ENCODE peak calls at places on chromosomes 13 and 19, in ten cellular contexts. One of them, this sample, is unnamed.

GRCh38 chr19:8463343-8463742 is 18.6 kb downstream of the HNRNPM start:
- DNase-seq in activated naive CD8-positive, alpha-beta T cell treated with anti-CD3 and anti-CD28 coated beads, Interleukin-2, amount 10 ng/mL, durations not matched to agents 7 days and 5 days: no peak
- DNase-seq in HT-29: no peak
- DNase-seq in amniotic epithelial cell: no peak
- DNase-seq in Right ventricle myocardium superior: no peak
- DNase-seq in H54: no peak
- DNase-seq in activated T-helper 9 cell treated with anti-CD3 and anti-CD28 coated beads, Interleukin-2, amount 50 U/mL, for 16 hours: no peak
- DNase-seq in choroid plexus epithelial cell: no peak
- DNase-seq in GM23248: no peak
- DNase-seq in EL: no peak
- DNase-seq in this sample: no peak

GRCh38 chr13:101979825-101980224 is 422.0 kb downstream of the FGF14 start:
- DNase-seq in activated naive CD8-positive, alpha-beta T cell treated with anti-CD3 and anti-CD28 coated beads, Interleukin-2, amount 10 ng/mL, durations not matched to agents 7 days and 5 days: no peak
- DNase-seq in HT-29: no peak
- DNase-seq in amniotic epithelial cell: no peak
- DNase-seq in Right ventricle myocardium superior: no peak
- DNase-seq in H54: no peak
- DNase-seq in activated T-helper 9 cell treated with anti-CD3 and anti-CD28 coated beads, Interleukin-2, amount 50 U/mL, for 16 hours: no peak
- DNase-seq in choroid plexus epithelial cell: no peak
- DNase-seq in GM23248: no peak
- DNase-seq in EL: no peak
- DNase-seq in this sample: no peak

GRCh38 chr13:56755181-56755580 is 385.5 kb upstream of the PRR20A start:
- DNase-seq in activated naive CD8-positive, alpha-beta T cell treated with anti-CD3 and anti-CD28 coated beads, Interleukin-2, amount 10 ng/mL, durations not matched to agents 7 days and 5 days: no peak
- DNase-seq in HT-29: peak
- DNase-seq in amniotic epithelial cell: no peak
- DNase-seq in Right ventricle myocardium superior: no peak
- DNase-seq in H54: no peak
- DNase-seq in activated T-helper 9 cell treated with anti-CD3 and anti-CD28 coated beads, Interleukin-2, amount 50 U/mL, for 16 hours: no peak
- DNase-seq in choroid plexus epithelial cell: no peak
- DNase-seq in GM23248: no peak
- DNase-seq in EL: no peak
- DNase-seq in this sample: no peak

GRCh38 chr19:5624154-5624663 is 1.3 kb downstream of the SAFB start:
- DNase-seq in activated naive CD8-positive, alpha-beta T cell treated with anti-CD3 and anti-CD28 coated beads, Interleukin-2, amount 10 ng/mL, durations not matched to agents 7 days and 5 days: no peak
- DNase-seq in HT-29: peak
- DNase-seq in amniotic epithelial cell: peak
- DNase-seq in Right ventricle myocardium superior: peak
- DNase-seq in H54: no peak
- DNase-seq in activated T-helper 9 cell treated with anti-CD3 and anti-CD28 coated beads, Interleukin-2, amount 50 U/mL, for 16 hours: peak
- DNase-seq in choroid plexus epithelial cell: peak
- DNase-seq in GM23248: peak
- DNase-seq in EL: peak
- DNase-seq in this sample: no peak

GRCh38 chr13:46124531-46124966 is 19.7 kb upstream of the CPB2 start:
- DNase-seq in activated naive CD8-positive, alpha-beta T cell treated with anti-CD3 and anti-CD28 coated beads, Interleukin-2, amount 10 ng/mL, durations not matched to agents 7 days and 5 days: no peak
- DNase-seq in HT-29: no peak
- DNase-seq in amniotic epithelial cell: no peak
- DNase-seq in Right ventricle myocardium superior: peak
- DNase-seq in H54: no peak
- DNase-seq in activated T-helper 9 cell treated with anti-CD3 and anti-CD28 coated beads, Interleukin-2, amount 50 U/mL, for 16 hours: no peak
- DNase-seq in choroid plexus epithelial cell: no peak
- DNase-seq in GM23248: no peak
- DNase-seq in EL: no peak
- DNase-seq in this sample: no peak

GRCh38 chr13:94196426-94196825 is 283.1 kb downstream of the DCT start:
- DNase-seq in activated naive CD8-positive, alpha-beta T cell treated with anti-CD3 and anti-CD28 coated beads, Interleukin-2, amount 10 ng/mL, durations not matched to agents 7 days and 5 days: no peak
- DNase-seq in HT-29: no peak
- DNase-seq in amniotic epithelial cell: peak
- DNase-seq in Right ventricle myocardium superior: no peak
- DNase-seq in H54: no peak
- DNase-seq in activated T-helper 9 cell treated with anti-CD3 and anti-CD28 coated beads, Interleukin-2, amount 50 U/mL, for 16 hours: no peak
- DNase-seq in choroid plexus epithelial cell: no peak
- DNase-seq in GM23248: no peak
- DNase-seq in EL: no peak
- DNase-seq in this sample: no peak

GRCh38 chr13:85283408-85283807 is 515.8 kb downstream of the SLITRK6 start:
- DNase-seq in activated naive CD8-positive, alpha-beta T cell treated with anti-CD3 and anti-CD28 coated beads, Interleukin-2, amount 10 ng/mL, durations not matched to agents 7 days and 5 days: no peak
- DNase-seq in HT-29: no peak
- DNase-seq in amniotic epithelial cell: no peak
- DNase-seq in Right ventricle myocardium superior: no peak
- DNase-seq in H54: no peak
- DNase-seq in activated T-helper 9 cell treated with anti-CD3 and anti-CD28 coated beads, Interleukin-2, amount 50 U/mL, for 16 hours: no peak
- DNase-seq in choroid plexus epithelial cell: peak
- DNase-seq in GM23248: no peak
- DNase-seq in EL: peak
- DNase-seq in this sample: no peak

GRCh38 chr19:18520848-18521691 is 800 bp downstream of the ELL start:
- DNase-seq in activated naive CD8-positive, alpha-beta T cell treated with anti-CD3 and anti-CD28 coated beads, Interleukin-2, amount 10 ng/mL, durations not matched to agents 7 days and 5 days: no peak
- DNase-seq in HT-29: peak
- DNase-seq in amniotic epithelial cell: peak
- DNase-seq in Right ventricle myocardium superior: no peak
- DNase-seq in H54: no peak
- DNase-seq in activated T-helper 9 cell treated with anti-CD3 and anti-CD28 coated beads, Interleukin-2, amount 50 U/mL, for 16 hours: peak
- DNase-seq in choroid plexus epithelial cell: no peak
- DNase-seq in GM23248: peak
- DNase-seq in EL: no peak
- DNase-seq in this sample: peak

GRCh38 chr13:93794197-93794885 is 567.7 kb downstream of the GPC6 start:
- DNase-seq in activated naive CD8-positive, alpha-beta T cell treated with anti-CD3 and anti-CD28 coated beads, Interleukin-2, amount 10 ng/mL, durations not matched to agents 7 days and 5 days: no peak
- DNase-seq in HT-29: no peak
- DNase-seq in amniotic epithelial cell: no peak
- DNase-seq in Right ventricle myocardium superior: no peak
- DNase-seq in H54: no peak
- DNase-seq in activated T-helper 9 cell treated with anti-CD3 and anti-CD28 coated beads, Interleukin-2, amount 50 U/mL, for 16 hours: peak
- DNase-seq in choroid plexus epithelial cell: no peak
- DNase-seq in GM23248: peak
- DNase-seq in EL: no peak
- DNase-seq in this sample: peak

GRCh38 chr13:27783111-27783510 is 9.2 kb upstream of the GSX1 start:
- DNase-seq in activated naive CD8-positive, alpha-beta T cell treated with anti-CD3 and anti-CD28 coated beads, Interleukin-2, amount 10 ng/mL, durations not matched to agents 7 days and 5 days: no peak
- DNase-seq in HT-29: peak
- DNase-seq in amniotic epithelial cell: peak
- DNase-seq in Right ventricle myocardium superior: no peak
- DNase-seq in H54: no peak
- DNase-seq in activated T-helper 9 cell treated with anti-CD3 and anti-CD28 coated beads, Interleukin-2, amount 50 U/mL, for 16 hours: no peak
- DNase-seq in choroid plexus epithelial cell: peak
- DNase-seq in GM23248: peak
- DNase-seq in EL: no peak
- DNase-seq in this sample: no peak

GRCh38 chr19:35963514-35963913 is 27.3 kb downstream of the LRFN3 start:
- DNase-seq in activated naive CD8-positive, alpha-beta T cell treated with anti-CD3 and anti-CD28 coated beads, Interleukin-2, amount 10 ng/mL, durations not matched to agents 7 days and 5 days: peak
- DNase-seq in HT-29: peak
- DNase-seq in amniotic epithelial cell: peak
- DNase-seq in Right ventricle myocardium superior: no peak
- DNase-seq in H54: no peak
- DNase-seq in activated T-helper 9 cell treated with anti-CD3 and anti-CD28 coated beads, Interleukin-2, amount 50 U/mL, for 16 hours: no peak
- DNase-seq in choroid plexus epithelial cell: peak
- DNase-seq in GM23248: peak
- DNase-seq in EL: peak
- DNase-seq in this sample: no peak

GRCh38 chr19:2544576-2545415 is 68.9 kb downstream of the GADD45B start:
- DNase-seq in activated naive CD8-positive, alpha-beta T cell treated with anti-CD3 and anti-CD28 coated beads, Interleukin-2, amount 10 ng/mL, durations not matched to agents 7 days and 5 days: no peak
- DNase-seq in HT-29: no peak
- DNase-seq in amniotic epithelial cell: no peak
- DNase-seq in Right ventricle myocardium superior: peak
- DNase-seq in H54: no peak
- DNase-seq in activated T-helper 9 cell treated with anti-CD3 and anti-CD28 coated beads, Interleukin-2, amount 50 U/mL, for 16 hours: no peak
- DNase-seq in choroid plexus epithelial cell: no peak
- DNase-seq in GM23248: no peak
- DNase-seq in EL: no peak
- DNase-seq in this sample: no peak

GRCh38 chr19:5753743-5754142 is 30.8 kb downstream of the PRR22 start:
- DNase-seq in activated naive CD8-positive, alpha-beta T cell treated with anti-CD3 and anti-CD28 coated beads, Interleukin-2, amount 10 ng/mL, durations not matched to agents 7 days and 5 days: no peak
- DNase-seq in HT-29: no peak
- DNase-seq in amniotic epithelial cell: no peak
- DNase-seq in Right ventricle myocardium superior: no peak
- DNase-seq in H54: no peak
- DNase-seq in activated T-helper 9 cell treated with anti-CD3 and anti-CD28 coated beads, Interleukin-2, amount 50 U/mL, for 16 hours: no peak
- DNase-seq in choroid plexus epithelial cell: no peak
- DNase-seq in GM23248: no peak
- DNase-seq in EL: no peak
- DNase-seq in this sample: no peak

GRCh38 chr13:97307882-97308624 is 85.9 kb downstream of the MBNL2 start:
- DNase-seq in activated naive CD8-positive, alpha-beta T cell treated with anti-CD3 and anti-CD28 coated beads, Interleukin-2, amount 10 ng/mL, durations not matched to agents 7 days and 5 days: no peak
- DNase-seq in HT-29: no peak
- DNase-seq in amniotic epithelial cell: peak
- DNase-seq in Right ventricle myocardium superior: peak
- DNase-seq in H54: peak
- DNase-seq in activated T-helper 9 cell treated with anti-CD3 and anti-CD28 coated beads, Interleukin-2, amount 50 U/mL, for 16 hours: no peak
- DNase-seq in choroid plexus epithelial cell: peak
- DNase-seq in GM23248: peak
- DNase-seq in EL: peak
- DNase-seq in this sample: no peak

GRCh38 chr13:62431852-62432251 is 1016.2 kb upstream of the PCDH20 start:
- DNase-seq in activated naive CD8-positive, alpha-beta T cell treated with anti-CD3 and anti-CD28 coated beads, Interleukin-2, amount 10 ng/mL, durations not matched to agents 7 days and 5 days: no peak
- DNase-seq in HT-29: no peak
- DNase-seq in amniotic epithelial cell: no peak
- DNase-seq in Right ventricle myocardium superior: no peak
- DNase-seq in H54: no peak
- DNase-seq in activated T-helper 9 cell treated with anti-CD3 and anti-CD28 coated beads, Interleukin-2, amount 50 U/mL, for 16 hours: no peak
- DNase-seq in choroid plexus epithelial cell: no peak
- DNase-seq in GM23248: no peak
- DNase-seq in EL: no peak
- DNase-seq in this sample: no peak

GRCh38 chr19:49212302-49212701 is 54.7 kb downstream of the TRPM4 start:
- DNase-seq in activated naive CD8-positive, alpha-beta T cell treated with anti-CD3 and anti-CD28 coated beads, Interleukin-2, amount 10 ng/mL, durations not matched to agents 7 days and 5 days: no peak
- DNase-seq in HT-29: no peak
- DNase-seq in amniotic epithelial cell: peak
- DNase-seq in Right ventricle myocardium superior: peak
- DNase-seq in H54: no peak
- DNase-seq in activated T-helper 9 cell treated with anti-CD3 and anti-CD28 coated beads, Interleukin-2, amount 50 U/mL, for 16 hours: no peak
- DNase-seq in choroid plexus epithelial cell: peak
- DNase-seq in GM23248: no peak
- DNase-seq in EL: no peak
- DNase-seq in this sample: no peak

GRCh38 chr19:44998025-44998424 is 3.2 kb upstream of the RELB start:
- DNase-seq in activated naive CD8-positive, alpha-beta T cell treated with anti-CD3 and anti-CD28 coated beads, Interleukin-2, amount 10 ng/mL, durations not matched to agents 7 days and 5 days: no peak
- DNase-seq in HT-29: no peak
- DNase-seq in amniotic epithelial cell: no peak
- DNase-seq in Right ventricle myocardium superior: no peak
- DNase-seq in H54: no peak
- DNase-seq in activated T-helper 9 cell treated with anti-CD3 and anti-CD28 coated beads, Interleukin-2, amount 50 U/mL, for 16 hours: no peak
- DNase-seq in choroid plexus epithelial cell: no peak
- DNase-seq in GM23248: no peak
- DNase-seq in EL: no peak
- DNase-seq in this sample: no peak

GRCh38 chr13:112688560-112689497 is 1.0 kb upstream of the ATP11A start:
- DNase-seq in activated naive CD8-positive, alpha-beta T cell treated with anti-CD3 and anti-CD28 coated beads, Interleukin-2, amount 10 ng/mL, durations not matched to agents 7 days and 5 days: peak
- DNase-seq in HT-29: no peak
- DNase-seq in amniotic epithelial cell: peak
- DNase-seq in Right ventricle myocardium superior: no peak
- DNase-seq in H54: no peak
- DNase-seq in activated T-helper 9 cell treated with anti-CD3 and anti-CD28 coated beads, Interleukin-2, amount 50 U/mL, for 16 hours: peak
- DNase-seq in choroid plexus epithelial cell: no peak
- DNase-seq in GM23248: peak
- DNase-seq in EL: peak
- DNase-seq in this sample: no peak

GRCh38 chr13:25429466-25429865 is 57.7 kb downstream of the ATP8A2 start:
- DNase-seq in activated naive CD8-positive, alpha-beta T cell treated with anti-CD3 and anti-CD28 coated beads, Interleukin-2, amount 10 ng/mL, durations not matched to agents 7 days and 5 days: no peak
- DNase-seq in HT-29: no peak
- DNase-seq in amniotic epithelial cell: no peak
- DNase-seq in Right ventricle myocardium superior: no peak
- DNase-seq in H54: no peak
- DNase-seq in activated T-helper 9 cell treated with anti-CD3 and anti-CD28 coated beads, Interleukin-2, amount 50 U/mL, for 16 hours: no peak
- DNase-seq in choroid plexus epithelial cell: no peak
- DNase-seq in GM23248: no peak
- DNase-seq in EL: no peak
- DNase-seq in this sample: no peak

GRCh38 chr13:33466262-33466661 is 180.7 kb upstream of the STARD13 start:
- DNase-seq in activated naive CD8-positive, alpha-beta T cell treated with anti-CD3 and anti-CD28 coated beads, Interleukin-2, amount 10 ng/mL, durations not matched to agents 7 days and 5 days: no peak
- DNase-seq in HT-29: no peak
- DNase-seq in amniotic epithelial cell: no peak
- DNase-seq in Right ventricle myocardium superior: no peak
- DNase-seq in H54: no peak
- DNase-seq in activated T-helper 9 cell treated with anti-CD3 and anti-CD28 coated beads, Interleukin-2, amount 50 U/mL, for 16 hours: no peak
- DNase-seq in choroid plexus epithelial cell: peak
- DNase-seq in GM23248: no peak
- DNase-seq in EL: no peak
- DNase-seq in this sample: no peak

This sample was measured in GM12864.